ENCODE peak calls at places on chromosomes 6 and 20, in ten cellular contexts. M is left ventricle myocardium inferior, J is astrocyte, F is HCT116, S is fibroblast of lung, G is tibial artery, U is GM23248, C is lung, Y is SJSA1, D is colonic mucosa. X is an unnamed sample.
A peak's percentile ranks its signal among the peaks of the same experiment; 100 is the strongest.

GRCh38 chr6:91271807-91272206 is 684.9 kb upstream of the MAP3K7 start:
- DNase-seq in M (no peak), J (no peak), F (no peak), S (no peak), G (no peak), U (no peak), C (no peak), Y (no peak), D (no peak), X (no peak)

GRCh38 chr20:53074811-53075314 is 102.7 kb downstream of the TSHZ2 start:
- DNase-seq in M (no peak), J (peak; percentile 87), F (no peak), S (peak; percentile 33), G (no peak), U (peak; percentile 78), C (no peak), Y (no peak), D (no peak), X (no peak)

GRCh38 chr6:148164645-148165044 is 178.0 kb upstream of the SASH1 start:
- DNase-seq in M (no peak), J (no peak), F (no peak), S (no peak), G (no peak), U (no peak), C (no peak), Y (no peak), D (no peak), X (no peak)

GRCh38 chr6:157235600-157236039 is 87.7 kb downstream of the TMEM242 start:
- DNase-seq in M (peak; percentile 64), J (peak; percentile 34), F (no peak), S (peak; percentile 58), G (peak; percentile 70), U (peak; percentile 87), C (no peak), Y (no peak), D (peak; percentile 67), X (peak; percentile 63)

GRCh38 chr6:123240626-123241025 is 244.6 kb downstream of the CLVS2 start:
- DNase-seq in M (no peak), J (no peak), F (no peak), S (no peak), G (no peak), U (no peak), C (no peak), Y (no peak), D (no peak), X (no peak)

GRCh38 chr20:64111841-64112641 is 4.7 kb upstream of the NPBWR2 start:
- DNase-seq in M (peak; percentile 7), J (no peak), F (no peak), S (no peak), G (no peak), U (no peak), C (no peak), Y (peak; percentile 38), D (no peak), X (no peak)

GRCh38 chr6:12077021-12077420 is 64.9 kb downstream of the HIVEP1 start:
- DNase-seq in M (no peak), J (no peak), F (no peak), S (no peak), G (no peak), U (no peak), C (no peak), Y (no peak), D (no peak), X (no peak)

GRCh38 chr6:100948381-100949133 is 67.4 kb upstream of the ASCC3 start:
- DNase-seq in M (no peak), J (no peak), F (no peak), S (no peak), G (no peak), U (no peak), C (no peak), Y (no peak), D (no peak), X (no peak)

GRCh38 chr6:7137335-7138106 is 29.8 kb downstream of the RREB1 start:
- DNase-seq in M (peak; percentile 59), J (peak; percentile 52), F (no peak), S (peak; percentile 58), G (peak; percentile 72), U (peak; percentile 90), C (no peak), Y (peak; percentile 67), D (peak; percentile 69), X (peak; percentile 60)

GRCh38 chr6:43246301-43247114 is 3.2 kb downstream of the TTBK1 start:
- DNase-seq in M (peak; percentile 51), J (no peak), F (peak; percentile 10), S (peak; percentile 27), G (no peak), U (no peak), C (peak; percentile 89), Y (no peak), D (peak; percentile 74), X (peak; percentile 60)

GRCh38 chr6:41502607-41503434 is 43.4 kb upstream of the FOXP4 start:
- DNase-seq in M (peak; percentile 15), J (peak; percentile 18), F (no peak), S (no peak), G (peak; percentile 49), U (no peak), C (no peak), Y (peak; percentile 69), D (peak; percentile 29), X (no peak)

GRCh38 chr20:31670371-31671228 is 32.9 kb downstream of the COX4I2 start:
- DNase-seq in M (peak; percentile 78), J (no peak), F (no peak), S (peak; percentile 79), G (peak; percentile 85), U (no peak), C (peak; percentile 49), Y (peak; percentile 86), D (peak; percentile 67), X (peak; percentile 71)

GRCh38 chr6:79832723-79833122 is 114.6 kb downstream of the ELOVL4 start:
- DNase-seq in M (no peak), J (no peak), F (no peak), S (no peak), G (no peak), U (no peak), C (no peak), Y (no peak), D (no peak), X (no peak)

GRCh38 chr6:81831274-81831673 is 78.8 kb upstream of the TENT5A start:
- DNase-seq in M (no peak), J (no peak), F (no peak), S (no peak), G (no peak), U (no peak), C (no peak), Y (no peak), D (peak; percentile 62), X (peak; percentile 56)

GRCh38 chr6:1312444-1313363 is 806 bp downstream of the FOXQ1 start:
- DNase-seq in M (no peak), J (no peak), F (no peak), S (no peak), G (no peak), U (peak; percentile 42), C (no peak), Y (no peak), D (no peak), X (peak; percentile 43)

GRCh38 chr6:40822619-40823018 is 216.4 kb downstream of the UNC5CL start:
- DNase-seq in M (no peak), J (no peak), F (no peak), S (no peak), G (no peak), U (peak; percentile 43), C (no peak), Y (no peak), D (no peak), X (no peak)

GRCh38 chr6:40276176-40276575 is 311.0 kb downstream of the LRFN2 start:
- DNase-seq in M (no peak), J (no peak), F (no peak), S (no peak), G (no peak), U (no peak), C (no peak), Y (no peak), D (no peak), X (no peak)

GRCh38 chr20:38109657-38110524 is 55.2 kb downstream of the TGM2 start:
- DNase-seq in M (peak; percentile 81), J (peak; percentile 99), F (no peak), S (peak; percentile 96), G (peak; percentile 89), U (peak; percentile 91), C (peak; percentile 74), Y (peak; percentile 90), D (peak; percentile 50), X (peak; percentile 40)

DNA sequence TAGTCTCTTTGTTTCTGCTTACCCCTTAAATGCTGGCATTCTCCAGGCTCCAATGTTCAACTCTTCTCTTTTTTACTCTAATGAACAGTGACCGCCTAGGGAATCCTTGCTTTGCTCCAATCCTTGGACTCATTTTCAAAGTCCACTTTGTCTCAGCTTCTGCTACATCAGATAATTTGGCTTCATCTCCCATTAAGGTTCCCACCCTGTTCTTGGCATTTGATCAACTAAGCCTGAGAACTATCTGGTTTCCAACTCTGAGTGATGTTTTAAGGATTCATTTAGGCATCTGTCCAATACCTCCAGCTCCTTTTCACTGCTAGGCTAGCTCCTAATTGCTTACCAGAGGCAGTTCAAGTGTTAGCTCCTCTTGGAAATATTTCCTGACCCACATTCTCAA is 64.9 kb downstream of the ME1 start:
- DNase-seq in M (no peak), J (peak; percentile 78), F (no peak), S (peak; percentile 90), G (no peak), U (peak; percentile 39), C (no peak), Y (no peak), D (no peak), X (no peak)
- H3K4me1 ChIP-seq in M (peaks cover 7% of the 10 kb centered on the region), J (no peaks in the 10 kb centered on the region), F (no peaks in the 10 kb centered on the region), S (no peaks in the 10 kb centered on the region), G (no peaks in the 10 kb centered on the region), U (no peaks in the 10 kb centered on the region), C (peaks cover 1% of the 10 kb centered on the region), Y (no peaks in the 10 kb centered on the region), D (no peaks in the 10 kb centered on the region), X (no peaks in the 10 kb centered on the region)

DNA sequence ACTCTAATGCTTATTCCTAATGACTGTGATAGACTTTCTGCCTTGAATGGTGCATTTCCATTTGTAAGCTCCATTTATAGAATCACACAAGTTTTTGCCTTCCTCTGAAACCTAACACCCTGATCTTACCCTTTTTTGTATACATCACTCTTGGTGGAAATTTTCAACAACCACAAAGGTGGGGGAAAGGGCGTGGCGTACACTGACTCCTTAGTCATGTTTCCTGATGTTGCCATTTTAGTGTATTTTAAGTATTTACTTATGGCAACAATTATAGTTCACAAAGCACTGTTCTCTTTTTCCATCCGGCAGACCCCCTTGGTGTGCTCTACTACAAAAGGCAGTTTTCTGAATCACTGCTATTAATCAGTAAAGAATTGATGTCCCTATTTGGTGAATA is 92.0 kb downstream of the ATXN1 start:
- DNase-seq in M (no peak), J (peak; percentile 80), F (peak; percentile 38), S (no peak), G (no peak), U (peak; percentile 84), C (no peak), Y (peak; percentile 69), D (no peak), X (no peak)
- H3K4me1 ChIP-seq in M (peaks cover 59% of the 10 kb centered on the region), J (peaks cover 21% of the 10 kb centered on the region), F (peaks cover 29% of the 10 kb centered on the region), S (peaks cover 13% of the 10 kb centered on the region), G (no peaks in the 10 kb centered on the region), U (peaks cover 37% of the 10 kb centered on the region), C (peaks cover 8% of the 10 kb centered on the region), Y (peaks cover 48% of the 10 kb centered on the region), D (no peaks in the 10 kb centered on the region), X (peaks cover 16% of the 10 kb centered on the region)

GRCh38 chr6:30719356-30719755 is 796 bp upstream of the TUBB start:
- DNase-seq in M (no peak), J (no peak), F (no peak), S (no peak), G (no peak), U (no peak), C (no peak), Y (no peak), D (no peak), X (no peak)
- H3K4me1 ChIP-seq in M (peaks cover 72% of the 10 kb centered on the region), J (peaks cover 33% of the 10 kb centered on the region), F (peaks cover 59% of the 10 kb centered on the region), S (peaks cover 9% of the 10 kb centered on the region), G (no peaks in the 10 kb centered on the region), U (peaks cover 35% of the 10 kb centered on the region), C (peaks cover 7% of the 10 kb centered on the region), Y (peaks cover 51% of the 10 kb centered on the region), D (peaks cover 7% of the 10 kb centered on the region), X (peaks cover 30% of the 10 kb centered on the region)

GRCh38 chr6:36743538-36744441 is 46.2 kb downstream of the RAB44 start:
- DNase-seq in M (no peak), J (no peak), F (no peak), S (no peak), G (no peak), U (no peak), C (no peak), Y (no peak), D (peak; percentile 90), X (peak; percentile 83)
- H3K4me1 ChIP-seq in M (peaks cover 13% of the 10 kb centered on the region), J (no peaks in the 10 kb centered on the region), F (peaks cover 4% of the 10 kb centered on the region), S (no peaks in the 10 kb centered on the region), G (no peaks in the 10 kb centered on the region), U (no peaks in the 10 kb centered on the region), C (peaks cover 4% of the 10 kb centered on the region), Y (peaks cover 12% of the 10 kb centered on the region), D (peaks cover 8% of the 10 kb centered on the region), X (peaks cover 24% of the 10 kb centered on the region)

X was measured in mucosa of descending colon.